ENCODE peak calls at places on chromosomes 16 and 17, in four cellular contexts. One of them, this sample, is unnamed.

GRCh38 chr17:77846531-77847085 is 111.9 kb upstream of the TNRC6C start:
- DNase-seq in skeletal muscle cell: no peak
- DNase-seq in RCC 7860: no peak
- DNase-seq in activated T-helper 1 cell treated with anti-CD3 and anti-CD28 coated beads, Interleukin-2, amount 50 U/mL, for 16 hours: no peak
- DNase-seq in this sample: no peak

GRCh38 chr17:17819561-17819995 is 17.2 kb downstream of the SREBF1 start:
- DNase-seq in activated T-helper 1 cell treated with anti-CD3 and anti-CD28 coated beads, Interleukin-2, amount 50 U/mL, for 16 hours: peak
- DNase-seq in skeletal muscle cell: peak
- DNase-seq in RCC 7860: peak
- DNase-seq in this sample: peak

GRCh38 chr17:62085511-62086408 is 20.7 kb upstream of the MED13 start:
- DNase-seq in RCC 7860: no peak
- DNase-seq in activated T-helper 1 cell treated with anti-CD3 and anti-CD28 coated beads, Interleukin-2, amount 50 U/mL, for 16 hours: no peak
- DNase-seq in skeletal muscle cell: peak
- DNase-seq in this sample: no peak

GRCh38 chr16:54636221-54636793 is 294.4 kb upstream of the IRX5 start:
- DNase-seq in skeletal muscle cell: no peak
- DNase-seq in activated T-helper 1 cell treated with anti-CD3 and anti-CD28 coated beads, Interleukin-2, amount 50 U/mL, for 16 hours: no peak
- DNase-seq in RCC 7860: no peak
- DNase-seq in this sample: no peak

GRCh38 chr16:56294599-56294998 is 103.3 kb downstream of the GNAO1 start:
- DNase-seq in RCC 7860: peak
- DNase-seq in activated T-helper 1 cell treated with anti-CD3 and anti-CD28 coated beads, Interleukin-2, amount 50 U/mL, for 16 hours: no peak
- DNase-seq in skeletal muscle cell: no peak
- DNase-seq in this sample: peak

GRCh38 chr16:11497851-11498289 is 88.8 kb downstream of the LITAF start:
- DNase-seq in RCC 7860: peak
- DNase-seq in skeletal muscle cell: no peak
- DNase-seq in activated T-helper 1 cell treated with anti-CD3 and anti-CD28 coated beads, Interleukin-2, amount 50 U/mL, for 16 hours: no peak
- DNase-seq in this sample: peak

GRCh38 chr16:90035902-90036301 is 16.6 kb upstream of the DBNDD1 start:
- DNase-seq in skeletal muscle cell: no peak
- DNase-seq in RCC 7860: no peak
- DNase-seq in activated T-helper 1 cell treated with anti-CD3 and anti-CD28 coated beads, Interleukin-2, amount 50 U/mL, for 16 hours: no peak
- DNase-seq in this sample: no peak

GRCh38 chr16:79876332-79876730 is 275.8 kb upstream of the MAF start:
- DNase-seq in skeletal muscle cell: no peak
- DNase-seq in activated T-helper 1 cell treated with anti-CD3 and anti-CD28 coated beads, Interleukin-2, amount 50 U/mL, for 16 hours: no peak
- DNase-seq in RCC 7860: no peak
- DNase-seq in this sample: no peak

GRCh38 chr16:84700518-84701277 is 898 bp downstream of the USP10 start:
- DNase-seq in skeletal muscle cell: no peak
- DNase-seq in RCC 7860: no peak
- DNase-seq in activated T-helper 1 cell treated with anti-CD3 and anti-CD28 coated beads, Interleukin-2, amount 50 U/mL, for 16 hours: peak
- DNase-seq in this sample: peak

GRCh38 chr17:42531455-42532354 is 4.3 kb upstream of the NAGLU start:
- DNase-seq in RCC 7860: peak
- DNase-seq in skeletal muscle cell: no peak
- DNase-seq in activated T-helper 1 cell treated with anti-CD3 and anti-CD28 coated beads, Interleukin-2, amount 50 U/mL, for 16 hours: peak
- DNase-seq in this sample: peak

GRCh38 chr17:65855245-65855644 is 293.8 kb upstream of the AXIN2 start:
- DNase-seq in RCC 7860: peak
- DNase-seq in activated T-helper 1 cell treated with anti-CD3 and anti-CD28 coated beads, Interleukin-2, amount 50 U/mL, for 16 hours: no peak
- DNase-seq in skeletal muscle cell: no peak
- DNase-seq in this sample: peak

GRCh38 chr17:30160419-30161172 is 44.0 kb downstream of the NSRP1 start:
- DNase-seq in skeletal muscle cell: no peak
- DNase-seq in activated T-helper 1 cell treated with anti-CD3 and anti-CD28 coated beads, Interleukin-2, amount 50 U/mL, for 16 hours: no peak
- DNase-seq in RCC 7860: no peak
- DNase-seq in this sample: peak

GRCh38 chr17:34981538-34982241 is 1.4 kb downstream of the LIG3 start:
- DNase-seq in activated T-helper 1 cell treated with anti-CD3 and anti-CD28 coated beads, Interleukin-2, amount 50 U/mL, for 16 hours: no peak
- DNase-seq in skeletal muscle cell: no peak
- DNase-seq in RCC 7860: no peak
- DNase-seq in this sample: no peak

GRCh38 chr17:7944321-7944720 is 12.3 kb downstream of the CNTROB start:
- DNase-seq in RCC 7860: no peak
- DNase-seq in skeletal muscle cell: no peak
- DNase-seq in activated T-helper 1 cell treated with anti-CD3 and anti-CD28 coated beads, Interleukin-2, amount 50 U/mL, for 16 hours: no peak
- DNase-seq in this sample: no peak

GRCh38 chr16:69311533-69312388 is 611 bp downstream of the VPS4A start:
- DNase-seq in skeletal muscle cell: no peak
- DNase-seq in activated T-helper 1 cell treated with anti-CD3 and anti-CD28 coated beads, Interleukin-2, amount 50 U/mL, for 16 hours: peak
- DNase-seq in RCC 7860: peak
- DNase-seq in this sample: peak